ENCODE peak calls at places on chromosomes 3 and 15, in five cellular contexts. One of them, this sample, is unnamed.

GRCh38 chr15:101452572-101452971 is 36.9 kb downstream of the PCSK6 start:
- DNase-seq in T-cell: no peak
- DNase-seq in ACHN: no peak
- DNase-seq in iris pigment epithelial cell: no peak
- DNase-seq in T-helper 1 cell: no peak
- DNase-seq in this sample: no peak

GRCh38 chr15:98787936-98788757 is 139.8 kb downstream of the IGF1R start:
- DNase-seq in T-helper 1 cell: no peak
- DNase-seq in T-cell: no peak
- DNase-seq in iris pigment epithelial cell: peak
- DNase-seq in ACHN: no peak
- DNase-seq in this sample: no peak

GRCh38 chr15:35810007-35810406 is 264.0 kb upstream of the DPH6 start:
- DNase-seq in T-cell: no peak
- DNase-seq in ACHN: no peak
- DNase-seq in iris pigment epithelial cell: no peak
- DNase-seq in T-helper 1 cell: no peak
- DNase-seq in this sample: no peak

GRCh38 chr3:120706950-120707349 is 24.9 kb upstream of the HGD start:
- DNase-seq in ACHN: no peak
- DNase-seq in T-cell: no peak
- DNase-seq in iris pigment epithelial cell: no peak
- DNase-seq in T-helper 1 cell: no peak
- DNase-seq in this sample: no peak

GRCh38 chr3:186217820-186218164 is 108.9 kb upstream of the ETV5 start:
- DNase-seq in ACHN: no peak
- DNase-seq in T-cell: no peak
- DNase-seq in T-helper 1 cell: no peak
- DNase-seq in iris pigment epithelial cell: peak
- DNase-seq in this sample: no peak

GRCh38 chr3:171320721-171321120 is 139.5 kb downstream of the TNIK start:
- DNase-seq in iris pigment epithelial cell: peak
- DNase-seq in ACHN: no peak
- DNase-seq in T-helper 1 cell: no peak
- DNase-seq in T-cell: no peak
- DNase-seq in this sample: peak

GRCh38 chr15:29449136-29449535 is 179.5 kb upstream of the NSMCE3 start:
- DNase-seq in T-cell: no peak
- DNase-seq in T-helper 1 cell: no peak
- DNase-seq in iris pigment epithelial cell: no peak
- DNase-seq in ACHN: peak
- DNase-seq in this sample: peak

GRCh38 chr15:63918317-63918672 is 84.5 kb upstream of the HERC1 start:
- DNase-seq in T-cell: no peak
- DNase-seq in ACHN: no peak
- DNase-seq in T-helper 1 cell: no peak
- DNase-seq in iris pigment epithelial cell: no peak
- DNase-seq in this sample: no peak

GRCh38 chr3:128551464-128551863 is 58.5 kb upstream of the GATA2 start:
- DNase-seq in ACHN: no peak
- DNase-seq in T-helper 1 cell: no peak
- DNase-seq in T-cell: no peak
- DNase-seq in iris pigment epithelial cell: no peak
- DNase-seq in this sample: no peak

GRCh38 chr3:181252626-181253025 is 263.1 kb upstream of the DNAJC19 start:
- DNase-seq in T-cell: no peak
- DNase-seq in iris pigment epithelial cell: no peak
- DNase-seq in ACHN: no peak
- DNase-seq in T-helper 1 cell: no peak
- DNase-seq in this sample: no peak

GRCh38 chr15:80596521-80596976 is 98.6 kb upstream of the ABHD17C start:
- DNase-seq in iris pigment epithelial cell: peak
- DNase-seq in T-cell: no peak
- DNase-seq in T-helper 1 cell: no peak
- DNase-seq in ACHN: no peak
- DNase-seq in this sample: no peak

GRCh38 chr3:101026881-101027678 is 33.9 kb upstream of the ABI3BP start:
- DNase-seq in ACHN: no peak
- DNase-seq in T-helper 1 cell: no peak
- DNase-seq in T-cell: no peak
- DNase-seq in iris pigment epithelial cell: no peak
- DNase-seq in this sample: no peak

GRCh38 chr3:107988464-107989156 is 102.2 kb downstream of the CD47 start:
- DNase-seq in iris pigment epithelial cell: peak
- DNase-seq in ACHN: peak
- DNase-seq in T-cell: no peak
- DNase-seq in T-helper 1 cell: no peak
- DNase-seq in this sample: peak

GRCh38 chr3:119219069-119219468 is 21.6 kb downstream of the B4GALT4 start:
- DNase-seq in ACHN: no peak
- DNase-seq in T-helper 1 cell: no peak
- DNase-seq in iris pigment epithelial cell: no peak
- DNase-seq in T-cell: peak
- DNase-seq in this sample: peak

GRCh38 chr3:157649511-157649910 is 146.3 kb upstream of the VEPH1 start:
- DNase-seq in iris pigment epithelial cell: no peak
- DNase-seq in T-cell: no peak
- DNase-seq in T-helper 1 cell: no peak
- DNase-seq in ACHN: no peak
- DNase-seq in this sample: no peak

GRCh38 chr3:5136619-5137429 is 14.7 kb downstream of the ARL8B start:
- DNase-seq in T-cell: peak
- DNase-seq in ACHN: peak
- DNase-seq in T-helper 1 cell: peak
- DNase-seq in iris pigment epithelial cell: peak
- DNase-seq in this sample: peak

GRCh38 chr15:49415638-49416037 is 7.4 kb upstream of the FGF7 start:
- DNase-seq in iris pigment epithelial cell: peak
- DNase-seq in T-helper 1 cell: no peak
- DNase-seq in ACHN: no peak
- DNase-seq in T-cell: no peak
- DNase-seq in this sample: peak

GRCh38 chr3:16508591-16508995 is 4.9 kb downstream of the RFTN1 start:
- DNase-seq in T-cell: no peak
- DNase-seq in iris pigment epithelial cell: peak
- DNase-seq in T-helper 1 cell: no peak
- DNase-seq in ACHN: no peak
- DNase-seq in this sample: no peak

GRCh38 chr3:39810647-39811161 is 1.3 kb downstream of the MYRIP start:
- DNase-seq in ACHN: no peak
- DNase-seq in T-helper 1 cell: no peak
- DNase-seq in T-cell: no peak
- DNase-seq in iris pigment epithelial cell: no peak
- DNase-seq in this sample: no peak

GRCh38 chr3:71241981-71242552 is 341.5 kb downstream of the FOXP1 start:
- DNase-seq in T-cell: no peak
- DNase-seq in ACHN: no peak
- DNase-seq in T-helper 1 cell: no peak
- DNase-seq in iris pigment epithelial cell: no peak
- DNase-seq in this sample: no peak

GRCh38 chr15:44595656-44596510 is 58.9 kb downstream of the EIF3J start:
- DNase-seq in ACHN: no peak
- DNase-seq in iris pigment epithelial cell: no peak
- DNase-seq in T-cell: no peak
- DNase-seq in T-helper 1 cell: no peak
- DNase-seq in this sample: no peak

GRCh38 chr15:60399246-60399915 is 1.6 kb upstream of the ANXA2 start:
- DNase-seq in T-helper 1 cell: no peak
- DNase-seq in ACHN: no peak
- DNase-seq in iris pigment epithelial cell: no peak
- DNase-seq in T-cell: no peak
- DNase-seq in this sample: no peak

GRCh38 chr3:132787616-132788015 is 65.4 kb upstream of the NPHP3 start:
- DNase-seq in iris pigment epithelial cell: peak
- DNase-seq in T-cell: no peak
- DNase-seq in ACHN: no peak
- DNase-seq in T-helper 1 cell: no peak
- DNase-seq in this sample: peak

GRCh38 chr3:144643778-144644191 is 672.2 kb downstream of the DIPK2A start:
- DNase-seq in T-helper 1 cell: no peak
- DNase-seq in T-cell: no peak
- DNase-seq in ACHN: no peak
- DNase-seq in iris pigment epithelial cell: peak
- DNase-seq in this sample: peak

GRCh38 chr15:61888074-61888780 is 172.0 kb downstream of the VPS13C start:
- DNase-seq in ACHN: no peak
- DNase-seq in iris pigment epithelial cell: no peak
- DNase-seq in T-cell: no peak
- DNase-seq in T-helper 1 cell: no peak
- DNase-seq in this sample: peak

GRCh38 chr3:155070932-155071387 is 9.2 kb upstream of the MME start:
- DNase-seq in T-helper 1 cell: no peak
- DNase-seq in iris pigment epithelial cell: peak
- DNase-seq in T-cell: no peak
- DNase-seq in ACHN: peak
- DNase-seq in this sample: peak

GRCh38 chr3:124263168-124263567 is 271.2 kb upstream of the ROPN1 start:
- DNase-seq in iris pigment epithelial cell: peak
- DNase-seq in T-cell: no peak
- DNase-seq in ACHN: peak
- DNase-seq in T-helper 1 cell: no peak
- DNase-seq in this sample: peak

GRCh38 chr3:191376742-191377141 is 46.4 kb upstream of the UTS2B start:
- DNase-seq in T-helper 1 cell: no peak
- DNase-seq in T-cell: no peak
- DNase-seq in iris pigment epithelial cell: peak
- DNase-seq in ACHN: peak
- DNase-seq in this sample: peak

GRCh38 chr3:15292765-15293522 is 39.4 kb downstream of the SH3BP5 start:
- DNase-seq in iris pigment epithelial cell: no peak
- DNase-seq in T-helper 1 cell: no peak
- DNase-seq in T-cell: no peak
- DNase-seq in ACHN: no peak
- DNase-seq in this sample: peak

GRCh38 chr3:99344216-99344615 is 294.2 kb upstream of the COL8A1 start:
- DNase-seq in T-helper 1 cell: no peak
- DNase-seq in T-cell: no peak
- DNase-seq in ACHN: no peak
- DNase-seq in iris pigment epithelial cell: no peak
- DNase-seq in this sample: no peak

GRCh38 chr3:188049890-188050530 is 103.9 kb upstream of the LPP start:
- DNase-seq in T-cell: peak
- DNase-seq in iris pigment epithelial cell: no peak
- DNase-seq in ACHN: no peak
- DNase-seq in T-helper 1 cell: peak
- DNase-seq in this sample: no peak